ENCODE peak calls at places on chromosomes 13 and 19, in six cellular contexts. Y is left ventricle myocardium inferior; G is foreskin fibroblast; H is lower lobe of right lung; O is activated CD4-positive, alpha-beta T cell treated with anti-CD3 and anti-CD28 coated beads for 36 hours; A is NCI-H524 treated with DMSO at 0.1 percent for 48 hours. V is an unnamed sample.

GRCh38 chr19:19606021-19606420 is 12.5 kb downstream of the PBX4 start:
- DNase-seq in Y (no peak), G (no peak), O (peak), H (no peak), A (no peak), V (no peak)

GRCh38 chr13:111515648-111516047 is 195.2 kb downstream of the TEX29 start:
- DNase-seq in A (no peak), G (no peak), H (no peak), Y (no peak), O (no peak), V (peak)

GRCh38 chr13:67662997-67663396 is 432.9 kb upstream of the PCDH9 start:
- DNase-seq in G (no peak), H (no peak), Y (no peak), O (no peak), A (no peak), V (no peak)

GRCh38 chr13:51222510-51223283 is 499 bp downstream of the FAM124A start:
- DNase-seq in Y (no peak), G (peak), A (no peak), H (no peak), O (peak), V (no peak)

GRCh38 chr19:34367424-34367957 is 2.5 kb downstream of the GPI start:
- DNase-seq in A (no peak), G (no peak), O (no peak), H (no peak), Y (no peak), V (no peak)

GRCh38 chr13:83752141-83752540 is 130.1 kb downstream of the SLITRK1 start:
- DNase-seq in H (no peak), Y (no peak), A (no peak), G (peak), O (no peak), V (no peak)

GRCh38 chr13:42063105-42063504 is 14.7 kb downstream of the DGKH start:
- DNase-seq in Y (no peak), H (no peak), A (no peak), G (no peak), O (no peak), V (no peak)

GRCh38 chr19:14019100-14019499 is 8.8 kb upstream of the RLN3 start:
- DNase-seq in O (no peak), Y (no peak), H (peak), G (no peak), A (no peak), V (no peak)

GRCh38 chr19:33794578-33795369 is 1.9 kb upstream of the KCTD15 start:
- DNase-seq in Y (peak), A (no peak), G (peak), H (no peak), O (no peak), V (no peak)

GRCh38 chr13:29884671-29885424 is 34.4 kb upstream of the UBL3 start:
- DNase-seq in O (no peak), A (no peak), H (no peak), G (no peak), Y (no peak), V (no peak)

GRCh38 chr19:3471954-3472655 is 8.2 kb downstream of the SMIM24 start:
- DNase-seq in O (peak), G (peak), A (no peak), Y (peak), H (no peak), V (no peak)

GRCh38 chr19:10995926-10996600 is 35.2 kb downstream of the SMARCA4 start:
- DNase-seq in A (no peak), G (no peak), O (no peak), H (no peak), Y (no peak), V (no peak)

GRCh38 chr19:48858984-48859710 is 9.3 kb downstream of the PLEKHA4 start:
- DNase-seq in H (peak), Y (peak), O (peak), G (no peak), A (no peak), V (no peak)

GRCh38 chr13:98022210-98022609 is 68.7 kb downstream of the IPO5 start:
- DNase-seq in A (no peak), Y (no peak), G (peak), O (no peak), H (no peak), V (no peak)

GRCh38 chr19:2302319-2303208 is 5.4 kb downstream of the LINGO3 start:
- DNase-seq in H (no peak), G (peak), A (no peak), O (no peak), Y (peak), V (no peak)

GRCh38 chr19:33167438-33167837 is 26.7 kb upstream of the LRP3 start:
- DNase-seq in A (no peak), O (no peak), G (no peak), Y (no peak), H (no peak), V (no peak)

GRCh38 chr19:4108767-4109625 is 14.9 kb downstream of the MAP2K2 start:
- DNase-seq in O (peak), Y (no peak), H (peak), A (no peak), G (no peak), V (no peak)

GRCh38 chr13:27203854-27204253 is 32.2 kb upstream of the USP12 start:
- DNase-seq in O (no peak), A (no peak), G (peak), Y (no peak), H (no peak), V (no peak)

GRCh38 chr19:50488795-50489194 is 12.1 kb upstream of the GARIN5A start:
- DNase-seq in A (no peak), H (no peak), Y (no peak), O (no peak), G (no peak), V (peak)

V was measured in chondrocyte.